ENCODE peak calls at places on chromosomes 13 and 19, in five cellular contexts. L is HCT116, R is neural progenitor cell, X is fibroblast of lung, I is mammary epithelial cell. Y is an unnamed sample. For H3K4me1, the result is how much of the 10 kb centered on the place peaks cover.

GRCh38 chr19:31232871-31233270 is 116.4 kb downstream of the TSHZ3 start:
- DNase-seq in L (no peak), R (no peak), X (peak), I (peak), Y (no peak)

GRCh38 chr13:96772426-96772825 is 221.8 kb downstream of the OXGR1 start:
- DNase-seq in L (no peak), R (no peak), X (no peak), I (no peak), Y (no peak)

GRCh38 chr13:41296879-41297646 is 14.0 kb upstream of the NAA16 start:
- DNase-seq in L (no peak), R (no peak), X (no peak), I (no peak), Y (no peak)

GRCh38 chr19:39021063-39021462 is 11.3 kb downstream of the FBXO27 start:
- DNase-seq in L (no peak), R (no peak), X (no peak), I (no peak), Y (no peak)

GRCh38 chr19:11821474-11821873 is 7.4 kb downstream of the ZNF440 start:
- DNase-seq in L (no peak), R (no peak), X (no peak), I (no peak), Y (no peak)

GRCh38 chr19:3687774-3688706 is 12.2 kb downstream of the PIP5K1C start:
- DNase-seq in L (no peak), R (peak), X (no peak), I (peak), Y (no peak)

GRCh38 chr13:22061371-22061805 is 390.5 kb downstream of the FGF9 start:
- DNase-seq in L (no peak), R (no peak), X (no peak), I (no peak), Y (no peak)

GRCh38 chr19:1009043-1009975 is 9.1 kb downstream of the GRIN3B start:
- DNase-seq in L (no peak), R (no peak), X (peak), I (no peak), Y (no peak)

GRCh38 chr19:2701361-2702169 is 929 bp downstream of the GNG7 start:
- DNase-seq in L (no peak), R (no peak), X (no peak), I (no peak), Y (no peak)

GRCh38 chr13:21850013-21851006 is 179.4 kb downstream of the FGF9 start:
- DNase-seq in L (no peak), R (no peak), X (peak), I (no peak), Y (no peak)

GRCh38 chr13:30810261-30810701 is 74.9 kb downstream of the ALOX5AP start:
- DNase-seq in L (no peak), R (no peak), X (no peak), I (peak), Y (no peak)

GRCh38 chr19:15280048-15280725 is 47.9 kb upstream of the EPHX3 start:
- DNase-seq in L (no peak), R (no peak), X (peak), I (no peak), Y (no peak)

GRCh38 chr19:15276620-15277019 is 44.4 kb upstream of the EPHX3 start:
- DNase-seq in L (no peak), R (no peak), X (no peak), I (peak), Y (no peak)

GRCh38 chr19:15280915-15281683 is 48.9 kb upstream of the EPHX3 start:
- DNase-seq in L (no peak), R (peak), X (peak), I (peak), Y (no peak)

GRCh38 chr19:15282311-15282705 is 50.0 kb downstream of the BRD4 start:
- DNase-seq in L (no peak), R (no peak), X (no peak), I (peak), Y (no peak)

DNA sequence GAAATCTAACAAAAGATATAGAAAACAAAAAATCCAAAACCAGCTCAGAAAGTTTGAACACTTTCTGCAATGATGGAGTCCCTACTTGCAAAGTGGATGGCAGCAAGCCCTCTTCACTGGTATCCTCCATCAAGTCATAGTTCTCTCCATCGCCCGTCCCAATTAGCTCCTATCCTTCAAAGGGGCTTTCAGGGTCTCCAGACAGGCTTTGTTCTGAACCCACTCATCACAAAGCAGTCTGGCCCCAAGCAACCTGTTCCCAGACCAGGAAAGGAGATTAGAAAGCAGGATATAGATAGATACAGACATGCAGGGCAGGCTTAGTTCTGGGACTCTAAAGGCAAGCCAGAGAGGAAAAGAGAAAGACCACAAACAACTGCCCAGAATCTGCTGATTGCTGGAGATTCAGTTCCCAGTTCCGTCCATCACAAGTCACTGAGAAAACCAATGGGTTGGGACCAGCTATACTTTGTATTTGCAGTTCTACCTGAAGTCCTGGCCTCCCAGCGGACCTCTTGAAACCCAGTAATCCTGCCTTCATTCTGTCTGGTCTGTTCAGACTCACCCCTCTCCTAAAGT is 47.2 kb upstream of the EPHX3 start:
- DNase-seq in L (no peak), R (peak), X (no peak), I (no peak), Y (no peak)
- H3K9ac ChIP-seq in L (no peak), R (no peak), X (no peak), I (no peak), Y (no peak)

GRCh38 chr13:95129004-95129403 is 172.2 kb downstream of the ABCC4 start:
- DNase-seq in L (no peak), R (no peak), X (no peak), I (no peak), Y (no peak)
- H3K4me1 ChIP-seq in L (under half), R (under half), X (under half), I (under half), Y (under half)

GRCh38 chr19:54191671-54192453 is 754 bp downstream of the TSEN34 start:
- DNase-seq in L (no peak), R (no peak), X (no peak), I (no peak), Y (no peak)
- H3K4me3 ChIP-seq in L (peak), R (peak), X (peak), I (peak), Y (peak)

DNA sequence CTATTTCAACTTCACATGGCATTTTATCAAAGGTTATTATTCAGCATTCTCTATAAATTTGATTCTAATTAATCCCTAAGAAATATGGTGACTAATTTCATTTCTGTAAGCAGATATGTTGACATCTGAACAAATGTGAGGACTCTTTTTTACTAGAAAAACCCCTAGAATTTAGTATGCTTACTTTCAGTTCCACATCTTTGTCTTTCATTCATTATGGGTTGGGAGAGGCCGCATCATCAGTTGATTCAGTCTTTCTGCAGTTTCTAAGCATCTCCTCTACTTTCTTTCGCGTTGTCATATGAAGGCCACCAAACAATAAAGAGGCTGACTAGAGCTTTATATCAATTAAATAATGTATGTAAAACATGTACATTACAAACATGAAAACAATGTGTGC is 55.4 kb upstream of the MTIF3 start:
- DNase-seq in L (no peak), R (no peak), X (no peak), I (no peak), Y (no peak)
- H3K9ac ChIP-seq in L (no peak), R (no peak), X (no peak), I (no peak), Y (no peak)

DNA sequence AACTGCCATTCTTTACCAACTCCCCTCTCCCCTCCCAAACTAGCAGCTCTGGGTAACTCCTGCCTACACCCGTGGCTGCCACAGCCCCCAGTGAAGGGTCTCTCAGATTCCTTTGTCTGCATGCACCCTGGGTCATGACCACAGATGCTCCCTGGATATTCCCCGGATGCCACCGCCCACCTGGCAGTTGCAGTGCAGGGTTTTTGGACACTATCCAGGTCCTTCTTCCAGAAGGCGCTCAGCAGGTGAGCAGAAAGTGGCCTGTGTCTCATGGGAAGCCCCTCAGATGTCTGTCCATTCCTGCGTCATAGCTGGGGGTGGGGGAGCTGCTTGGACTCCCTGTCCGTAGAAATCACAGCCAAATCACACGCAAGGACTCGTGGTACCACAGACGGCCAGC is 38.8 kb downstream of the ELL start:
- DNase-seq in L (no peak), R (no peak), X (no peak), I (no peak), Y (no peak)
- H3K4me1 ChIP-seq in L (under half), R (under half), X (under half), I (half or more), Y (under half)

DNA sequence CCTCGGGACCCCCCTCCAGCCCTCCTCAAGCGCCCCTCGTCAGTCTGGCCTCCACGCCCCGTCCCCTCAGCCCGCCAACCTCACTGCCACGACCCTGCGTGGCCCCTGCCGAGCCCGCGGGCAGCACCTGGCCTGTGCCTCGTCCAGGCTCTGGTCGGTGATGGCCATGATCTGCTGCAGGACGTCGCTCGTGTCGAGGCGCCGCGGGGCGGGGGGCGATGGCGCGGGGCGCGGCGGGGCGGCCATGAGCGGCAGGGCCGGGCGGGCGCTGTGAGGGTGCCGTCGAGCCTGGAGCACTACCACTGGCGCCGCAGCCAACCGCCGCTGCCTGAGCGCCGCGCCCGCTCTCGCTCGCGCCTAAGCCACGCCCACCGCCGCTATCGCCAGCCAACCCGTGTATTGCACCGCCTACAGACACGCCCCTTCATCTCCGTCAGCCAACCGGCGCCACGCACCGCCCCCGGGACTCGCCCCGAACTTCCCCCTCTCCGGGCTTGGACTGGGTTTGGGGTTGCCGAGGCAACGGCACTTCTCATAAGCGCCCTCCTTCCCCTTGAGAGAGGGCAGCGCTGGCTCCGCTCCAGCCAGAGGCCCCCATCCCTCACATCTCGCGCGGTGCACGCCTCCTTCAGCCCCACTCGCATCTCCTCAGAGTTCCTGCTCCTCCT is at the start of gene PBX4:
- DNase-seq in L (peak), R (peak), X (peak), I (peak), Y (peak)
- H3K4me3 ChIP-seq in L (peak), R (peak), X (peak), I (peak), Y (peak)

DNA sequence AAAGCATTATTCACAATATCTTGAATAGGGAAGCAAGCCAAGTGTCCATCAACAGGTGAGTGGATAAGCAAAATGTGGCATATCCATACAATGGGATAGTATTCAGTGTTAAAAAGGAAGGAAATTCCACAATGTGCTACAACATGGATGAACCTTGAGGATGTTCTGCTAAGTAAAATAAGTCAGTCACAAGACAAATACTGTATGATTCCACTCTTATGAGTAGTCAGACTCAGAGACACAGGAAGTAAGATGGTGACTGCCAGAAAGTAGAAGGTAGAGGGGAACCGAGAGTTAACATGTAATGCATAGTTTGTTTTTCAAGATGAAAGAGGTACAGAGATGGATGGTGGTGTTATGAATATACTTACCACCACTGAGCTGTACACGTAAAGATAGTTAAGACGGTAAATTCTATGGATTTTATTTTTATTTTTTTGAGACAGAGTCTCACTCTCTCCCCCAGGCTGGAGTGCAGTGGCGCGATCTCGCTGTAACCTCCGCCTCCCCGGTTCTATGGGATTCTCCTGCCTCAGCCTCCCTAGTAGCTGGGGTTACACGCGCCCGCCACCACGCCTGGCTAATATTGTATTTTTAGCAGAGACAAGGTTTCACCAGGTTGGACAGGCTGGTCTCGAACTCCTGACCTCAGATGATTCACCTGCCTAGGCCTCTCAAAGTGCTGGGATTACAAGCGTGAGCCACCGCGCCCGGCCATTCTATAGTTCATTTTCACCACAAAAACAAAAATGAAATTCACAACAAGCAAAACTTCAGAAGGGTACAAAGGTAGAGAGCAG is 1.0 kb upstream of the CHAMP1 start:
- DNase-seq in L (no peak), R (no peak), X (no peak), I (no peak), Y (no peak)
- H3K9ac ChIP-seq in L (peak), R (no peak), X (peak), I (peak), Y (peak)

GRCh38 chr13:98524793-98525192 is 52.1 kb downstream of the STK24 start:
- DNase-seq in L (no peak), R (no peak), X (no peak), I (no peak), Y (no peak)
- H3K4me1 ChIP-seq in L (under half), R (under half), X (under half), I (under half), Y (under half)

Y was measured in NT2/D1.